ENCODE peak calls at places on chromosomes 16 and 17, in eight cellular contexts. J is CD8-positive, alpha-beta memory T cell; E is upper lobe of right lung; S is IMR-90; P is tibial artery; U is cardiac muscle cell; B is left ventricle myocardium inferior; A is lung. N is an unnamed sample.

GRCh38 chr16:81181013-81181720 is 57.3 kb upstream of the BCO1 start:
- DNase-seq in U (peak), S (peak), E (peak), A (peak), B (peak), J (no peak), P (peak), N (peak)

GRCh38 chr17:17043668-17044226 is 1.5 kb downstream of the MPRIP start:
- DNase-seq in P (peak), J (no peak), B (no peak), U (peak), A (no peak), E (peak), S (peak), N (no peak)

GRCh38 chr17:38982858-38983746 is 15.9 kb upstream of the FBXO47 start:
- DNase-seq in U (peak), B (no peak), E (no peak), A (no peak), S (peak), P (no peak), J (peak), N (peak)

GRCh38 chr16:53080345-53081031 is 25.7 kb downstream of the CHD9 start:
- DNase-seq in U (no peak), P (peak), S (peak), J (no peak), E (no peak), A (no peak), B (peak), N (peak)

GRCh38 chr16:89828870-89829629 is 775 bp downstream of the SPIRE2 start:
- DNase-seq in E (no peak), S (no peak), A (no peak), J (no peak), U (no peak), P (no peak), B (no peak), N (no peak)

GRCh38 chr16:1534021-1535020 is 855 bp downstream of the TMEM204 start:
- DNase-seq in J (no peak), B (no peak), E (no peak), S (peak), U (no peak), A (no peak), P (no peak), N (peak)

GRCh38 chr17:32264140-32264799 is 1.4 kb upstream of the RHBDL3 start:
- DNase-seq in J (no peak), P (no peak), E (no peak), U (no peak), B (no peak), A (no peak), S (no peak), N (no peak)

GRCh38 chr16:52393448-52393847 is 153.5 kb downstream of the TOX3 start:
- DNase-seq in S (no peak), U (no peak), J (no peak), E (no peak), A (no peak), P (no peak), B (no peak), N (no peak)

GRCh38 chr17:36936455-36936934 is 780 bp upstream of the LHX1 start:
- DNase-seq in U (peak), S (no peak), B (no peak), J (no peak), A (no peak), P (no peak), E (no peak), N (no peak)

GRCh38 chr16:89217138-89217387 is 440 bp upstream of the ZNF778 start:
- DNase-seq in A (no peak), J (no peak), P (no peak), U (no peak), E (no peak), S (no peak), B (no peak), N (no peak)

GRCh38 chr17:8289103-8289397 is 580 bp downstream of the RANGRF start:
- DNase-seq in P (no peak), S (no peak), B (peak), E (no peak), U (peak), J (no peak), A (no peak), N (peak)

GRCh38 chr16:13866073-13866472 is 53.9 kb upstream of the ERCC4 start:
- DNase-seq in S (peak), P (peak), A (peak), J (peak), B (peak), U (peak), E (peak), N (peak)

GRCh38 chr17:8016632-8017424 is 14.4 kb downstream of the GUCY2D start:
- DNase-seq in E (peak), S (no peak), A (peak), J (peak), B (no peak), P (no peak), U (peak), N (peak)

GRCh38 chr17:75645889-75646625 is 12.8 kb downstream of the SMIM5 start:
- DNase-seq in S (no peak), A (peak), E (peak), B (no peak), P (no peak), U (no peak), J (no peak), N (no peak)

GRCh38 chr16:50598936-50599361 is 50.8 kb downstream of the NKD1 start:
- DNase-seq in B (no peak), U (peak), P (no peak), A (no peak), J (no peak), E (no peak), S (no peak), N (no peak)

GRCh38 chr17:17921192-17922082 is 50.8 kb downstream of the TOM1L2 start:
- DNase-seq in P (no peak), S (peak), A (no peak), E (no peak), J (no peak), U (peak), B (no peak), N (peak)

GRCh38 chr17:40963838-40964237 is 2.9 kb downstream of the KRT39 start:
- DNase-seq in P (no peak), J (no peak), A (no peak), B (no peak), U (no peak), E (no peak), S (no peak), N (no peak)

GRCh38 chr16:48511716-48512115 is 98.3 kb downstream of the N4BP1 start:
- DNase-seq in B (no peak), J (no peak), P (peak), S (no peak), A (no peak), U (no peak), E (no peak), N (no peak)

GRCh38 chr17:7237761-7238417 is 1.4 kb downstream of the PHF23 start:
- DNase-seq in P (peak), U (peak), S (peak), J (peak), E (peak), B (peak), A (peak), N (peak)

DNA sequence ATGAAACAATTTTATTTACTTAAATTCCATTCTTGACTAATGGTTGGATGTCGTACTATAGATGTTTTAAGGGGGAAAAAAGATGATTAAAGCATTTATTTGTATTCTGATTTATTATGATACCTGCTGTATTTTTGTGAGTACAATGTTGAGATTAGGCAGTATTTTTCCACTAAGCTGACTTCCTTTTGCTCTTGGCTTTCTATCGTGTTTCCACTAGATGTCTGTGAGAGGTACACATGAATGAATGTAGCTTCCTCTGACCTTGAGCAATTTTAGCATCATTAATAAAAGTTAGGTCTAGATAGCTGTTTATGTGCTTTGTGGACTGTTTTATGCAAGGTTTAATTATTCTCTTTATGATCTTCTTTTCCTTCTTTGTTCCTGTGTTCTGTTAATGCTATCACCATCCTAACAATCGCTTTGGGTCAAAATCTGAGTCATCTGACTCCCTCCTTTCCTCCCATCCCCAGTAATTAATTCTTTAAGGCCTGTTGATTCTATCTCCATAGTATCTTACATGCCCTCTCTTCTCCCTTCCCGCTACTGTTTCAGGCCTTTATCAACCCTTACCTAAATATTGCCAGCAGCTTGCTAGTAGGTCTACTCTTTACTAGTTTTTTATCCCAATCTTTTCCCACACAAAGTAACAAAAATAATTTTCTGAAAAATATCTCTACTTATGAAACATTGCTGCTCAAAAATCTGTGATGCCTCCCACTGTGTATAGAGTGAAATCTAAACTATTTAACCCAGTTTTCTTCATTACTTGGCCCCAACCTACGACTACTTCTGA is 76.0 kb downstream of the VMP1 start:
- DNase-seq in J (no peak), B (no peak), E (no peak), A (no peak), P (no peak), S (peak), U (no peak), N (peak)
- H3K4me3 ChIP-seq in J (no peak), B (peak), E (no peak), A (no peak), P (no peak), S (no peak), U (no peak), N (no peak)

DNA sequence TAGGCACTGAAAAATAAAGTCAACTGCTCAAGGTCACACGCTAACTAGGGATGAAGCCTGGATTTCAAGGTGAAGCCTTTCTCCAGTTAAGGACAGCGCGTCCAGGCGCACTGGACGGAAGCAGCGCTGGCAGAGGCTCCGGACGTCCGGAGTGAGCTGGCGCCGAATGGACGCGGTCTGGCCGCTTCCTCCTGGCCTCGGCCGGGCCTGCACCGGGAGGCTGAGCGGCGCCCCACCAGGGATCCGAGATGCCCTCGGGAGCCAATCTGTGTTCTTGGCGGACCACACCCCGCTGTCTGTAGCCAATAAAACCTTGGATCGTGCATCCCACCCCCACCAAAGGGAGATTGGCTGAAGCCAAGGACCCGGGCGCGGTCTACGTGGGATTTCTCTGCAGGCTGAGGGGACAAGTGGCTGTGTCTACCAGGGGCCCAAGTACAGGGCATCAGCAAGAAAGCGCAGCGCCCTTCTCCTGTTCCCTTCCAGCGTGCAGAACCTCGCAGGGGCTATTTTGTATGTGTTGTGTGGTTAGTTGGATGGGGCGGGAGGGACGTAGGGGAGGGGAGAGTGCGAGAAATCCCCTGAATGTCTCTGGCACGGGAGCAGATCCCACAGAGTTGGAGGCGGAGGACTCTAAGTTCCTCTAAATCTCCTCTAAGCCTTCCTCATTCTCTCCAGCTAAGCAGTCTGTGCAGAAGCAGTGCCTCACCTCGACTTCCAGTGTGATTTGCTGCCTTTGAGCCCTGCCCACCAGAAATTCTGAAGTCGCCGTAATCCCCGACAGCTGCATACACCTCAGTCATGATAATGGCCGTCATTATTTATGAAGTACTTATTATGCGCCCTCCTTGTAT is 2.5 kb upstream of the AKAP10 start:
- DNase-seq in J (no peak), A (no peak), S (no peak), E (peak), U (no peak), P (peak), B (peak), N (no peak)
- H3K4me3 ChIP-seq in J (no peak), A (no peak), S (no peak), E (no peak), U (no peak), P (peak), B (peak), N (no peak)

GRCh38 chr17:45060382-45060823 is 714 bp upstream of the NMT1 start:
- DNase-seq in P (no peak), E (no peak), S (no peak), A (no peak), U (no peak), J (no peak), B (no peak), N (no peak)

GRCh38 chr17:45060824-45061605 is at the start of gene NMT1:
- DNase-seq in U (peak), J (peak), B (peak), A (peak), P (peak), E (peak), S (peak), N (peak)

GRCh38 chr17:45061606-45062205 is 589 bp downstream of the NMT1 start:
- DNase-seq in J (no peak), B (no peak), A (no peak), U (no peak), P (peak), E (no peak), S (no peak), N (no peak)

GRCh38 chr17:45063198-45063597 is 2.1 kb downstream of the NMT1 start:
- DNase-seq in U (no peak), B (no peak), E (no peak), A (no peak), S (no peak), P (no peak), J (no peak), N (no peak)
- H3K4me3 ChIP-seq in U (no peak), B (no peak), E (no peak), A (no peak), S (no peak), P (no peak), J (no peak), N (no peak)

GRCh38 chr16:75252049-75252864 is 833 bp upstream of the BCAR1 start:
- DNase-seq in S (no peak), U (no peak), A (no peak), J (no peak), P (peak), B (peak), E (no peak), N (no peak)
- H3K4me3 ChIP-seq in S (no peak), U (peak), A (no peak), J (no peak), P (peak), B (peak), E (peak), N (no peak)

DNA sequence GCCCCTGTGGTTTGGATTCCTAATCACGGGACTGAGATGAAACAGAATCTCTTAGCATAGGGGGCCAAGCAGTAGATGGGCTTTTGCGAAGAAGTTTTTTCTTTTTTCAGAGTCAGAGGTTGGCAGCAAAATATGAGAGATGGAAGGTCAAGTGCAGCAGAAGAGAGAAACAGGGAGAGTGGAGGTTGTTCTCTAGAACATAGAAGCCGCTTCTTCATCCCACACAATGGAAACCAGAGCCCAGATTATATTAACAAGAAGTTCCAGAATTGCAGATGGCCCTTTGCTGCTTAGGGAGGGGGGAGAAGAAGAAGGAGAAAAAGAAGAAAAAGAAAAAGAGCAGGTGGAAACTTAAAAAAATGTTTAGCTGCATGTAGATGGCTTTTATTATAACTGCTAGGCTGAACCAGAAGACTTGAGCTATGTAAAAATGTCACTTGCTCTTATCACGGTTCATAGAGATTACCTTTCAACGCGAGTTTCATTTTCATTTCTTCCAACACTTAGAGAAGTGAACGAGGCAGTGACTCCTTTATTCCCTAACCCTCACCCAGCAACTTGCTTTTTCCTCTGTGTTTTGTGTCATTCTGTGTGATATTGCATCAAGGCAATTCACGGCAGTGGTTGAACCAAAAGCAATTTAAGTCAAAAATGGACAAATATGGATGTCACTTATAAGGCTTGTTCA is 737.5 kb downstream of the WWOX start:
- DNase-seq in A (no peak), U (peak), E (no peak), P (no peak), J (no peak), S (no peak), B (no peak), N (no peak)
- H3K4me3 ChIP-seq in A (no peak), U (no peak), E (no peak), P (no peak), J (no peak), S (no peak), B (no peak), N (no peak)